ENCODE peak calls at places on chromosomes 5 and 9, in five cellular contexts. M is HS-5, N is NCI-H2029 treated with DMSO at 0.1 percent for 48 hours, Y is uterus, I is non-pigmented ciliary epithelial cell. P is an unnamed sample.

GRCh38 chr9:114845373-114845772 is 39.5 kb upstream of the TNFSF15 start:
- DNase-seq in Y (no peak), M (no peak), I (no peak), N (no peak), P (no peak)

GRCh38 chr5:181151146-181151545 is 3.8 kb downstream of the OR2V2 start:
- DNase-seq in M (no peak), I (no peak), Y (no peak), N (no peak), P (no peak)

GRCh38 chr9:68947842-68948569 is 65.9 kb downstream of the PRKACG start:
- DNase-seq in I (no peak), N (no peak), M (no peak), Y (no peak), P (no peak)

GRCh38 chr9:22214021-22214420 is 204.9 kb upstream of the CDKN2B start:
- DNase-seq in I (no peak), N (no peak), M (no peak), Y (no peak), P (no peak)

GRCh38 chr9:134724231-134724911 is 82.8 kb downstream of the COL5A1 start:
- DNase-seq in M (no peak), Y (no peak), N (no peak), I (no peak), P (peak)

GRCh38 chr5:1294839-1295649 is at the start of gene TERT:
- DNase-seq in M (no peak), N (no peak), Y (no peak), I (no peak), P (no peak)

GRCh38 chr5:134524219-134524825 is 1.1 kb upstream of the JADE2 start:
- DNase-seq in M (no peak), Y (peak), I (no peak), N (peak), P (peak)

GRCh38 chr5:65157906-65158603 is 323.7 kb downstream of the ADAMTS6 start:
- DNase-seq in M (no peak), N (no peak), Y (no peak), I (no peak), P (no peak)

GRCh38 chr5:71974165-71974564 is 133.1 kb upstream of the MAP1B start:
- DNase-seq in M (no peak), N (peak), Y (peak), I (peak), P (no peak)

GRCh38 chr5:124544366-124545055 is 201.9 kb downstream of the ZNF608 start:
- DNase-seq in Y (no peak), N (no peak), M (no peak), I (peak), P (no peak)

GRCh38 chr9:114153761-114154596 is 1.4 kb upstream of the COL27A1 start:
- DNase-seq in Y (no peak), I (no peak), N (no peak), M (no peak), P (no peak)

GRCh38 chr9:134442486-134443168 is 116.4 kb downstream of the RXRA start:
- DNase-seq in Y (no peak), M (no peak), I (no peak), N (no peak), P (no peak)

GRCh38 chr9:111925017-111925770 is 28.6 kb downstream of the UGCG start:
- DNase-seq in M (no peak), N (peak), I (no peak), Y (no peak), P (no peak)

GRCh38 chr5:145946112-145946861 is 9.9 kb downstream of the SH3RF2 start:
- DNase-seq in I (peak), N (no peak), Y (no peak), M (peak), P (peak)

GRCh38 chr9:112348257-112348992 is 15.0 kb upstream of the PTBP3 start:
- DNase-seq in Y (peak), N (peak), I (no peak), M (no peak), P (peak)

GRCh38 chr9:120621941-120622340 is 42.0 kb upstream of the CDK5RAP2 start:
- DNase-seq in I (no peak), N (no peak), Y (no peak), M (no peak), P (no peak)

GRCh38 chr5:42811591-42812392 is at the start of gene SELENOP:
- DNase-seq in I (no peak), M (no peak), N (peak), Y (peak), P (no peak)

GRCh38 chr9:7980691-7981289 is 181.2 kb upstream of the DMAC1 start:
- DNase-seq in M (no peak), Y (no peak), N (no peak), I (no peak), P (no peak)

GRCh38 chr5:133063965-133064364 is 12.2 kb downstream of the HSPA4 start:
- DNase-seq in N (no peak), Y (no peak), M (no peak), I (no peak), P (no peak)

GRCh38 chr5:80961376-80962281 is 1.5 kb downstream of the RASGRF2 start:
- DNase-seq in N (no peak), Y (no peak), M (no peak), I (no peak), P (no peak)

GRCh38 chr5:167857321-167857720 is 434.1 kb upstream of the WWC1 start:
- DNase-seq in N (no peak), M (no peak), I (no peak), Y (no peak), P (no peak)

GRCh38 chr9:893115-893514 is 51.6 kb downstream of the DMRT1 start:
- DNase-seq in I (no peak), N (no peak), M (no peak), Y (no peak), P (no peak)

GRCh38 chr5:14487896-14488570 is 93.6 kb upstream of the OTULINL start:
- DNase-seq in N (no peak), Y (no peak), M (no peak), I (no peak), P (no peak)

GRCh38 chr9:123656565-123656964 is 273.4 kb downstream of the DENND1A start:
- DNase-seq in I (no peak), Y (no peak), M (no peak), N (no peak), P (no peak)

GRCh38 chr9:265209-265900 is 50.7 kb downstream of the DOCK8 start:
- DNase-seq in N (no peak), Y (no peak), I (no peak), M (no peak), P (no peak)

GRCh38 chr5:171422902-171423663 is 3.6 kb downstream of the FGF18 start:
- DNase-seq in M (no peak), I (no peak), N (no peak), Y (no peak), P (no peak)